ENCODE peak calls at places on chromosome 7, in nine cellular contexts. One of them, this sample, is unnamed.
A peak's percentile ranks its signal among the peaks of the same experiment; 100 is the strongest.

GRCh38 chr7:2069472-2069860 is 163.3 kb downstream of the MAD1L1 start:
- DNase-seq in kidney: no peak
- DNase-seq in right cardiac atrium: no peak
- DNase-seq in fibroblast of mammary gland: no peak
- DNase-seq in NB4: no peak
- DNase-seq in AG09309: no peak
- DNase-seq in HFF-Myc: no peak
- DNase-seq in left ventricle myocardium inferior: no peak
- DNase-seq in skeletal muscle cell: no peak
- DNase-seq in this sample: peak; percentile 6

GRCh38 chr7:149851449-149851848 is 13.3 kb downstream of the ZNF862 start:
- DNase-seq in kidney: no peak
- DNase-seq in right cardiac atrium: no peak
- DNase-seq in fibroblast of mammary gland: no peak
- DNase-seq in NB4: no peak
- DNase-seq in AG09309: no peak
- DNase-seq in HFF-Myc: no peak
- DNase-seq in left ventricle myocardium inferior: no peak
- DNase-seq in skeletal muscle cell: no peak
- DNase-seq in this sample: no peak

GRCh38 chr7:90951986-90952648 is 312.1 kb upstream of the FZD1 start:
- DNase-seq in kidney: no peak
- DNase-seq in right cardiac atrium: no peak
- DNase-seq in fibroblast of mammary gland: no peak
- DNase-seq in NB4: no peak
- DNase-seq in AG09309: no peak
- DNase-seq in HFF-Myc: no peak
- DNase-seq in left ventricle myocardium inferior: no peak
- DNase-seq in skeletal muscle cell: no peak
- DNase-seq in this sample: no peak

GRCh38 chr7:22604246-22604645 is 104.3 kb upstream of the STEAP1B start:
- DNase-seq in kidney: no peak
- DNase-seq in right cardiac atrium: no peak
- DNase-seq in fibroblast of mammary gland: peak; percentile 38
- DNase-seq in NB4: no peak
- DNase-seq in AG09309: no peak
- DNase-seq in HFF-Myc: no peak
- DNase-seq in left ventricle myocardium inferior: no peak
- DNase-seq in skeletal muscle cell: no peak
- DNase-seq in this sample: no peak

GRCh38 chr7:103988468-103989199 is 824 bp downstream of the RELN start:
- DNase-seq in kidney: peak; percentile 56
- DNase-seq in right cardiac atrium: no peak
- DNase-seq in fibroblast of mammary gland: no peak
- DNase-seq in NB4: no peak
- DNase-seq in AG09309: no peak
- DNase-seq in HFF-Myc: no peak
- DNase-seq in left ventricle myocardium inferior: no peak
- DNase-seq in skeletal muscle cell: no peak
- DNase-seq in this sample: no peak

GRCh38 chr7:2117681-2118045 is 115.1 kb downstream of the MAD1L1 start:
- DNase-seq in kidney: no peak
- DNase-seq in right cardiac atrium: no peak
- DNase-seq in fibroblast of mammary gland: no peak
- DNase-seq in NB4: no peak
- DNase-seq in AG09309: no peak
- DNase-seq in HFF-Myc: no peak
- DNase-seq in left ventricle myocardium inferior: no peak
- DNase-seq in skeletal muscle cell: no peak
- DNase-seq in this sample: no peak

GRCh38 chr7:101521430-101521925 is 107.6 kb downstream of the MYL10 start:
- DNase-seq in kidney: no peak
- DNase-seq in right cardiac atrium: no peak
- DNase-seq in fibroblast of mammary gland: no peak
- DNase-seq in NB4: no peak
- DNase-seq in AG09309: no peak
- DNase-seq in HFF-Myc: no peak
- DNase-seq in left ventricle myocardium inferior: no peak
- DNase-seq in skeletal muscle cell: no peak
- DNase-seq in this sample: no peak

GRCh38 chr7:140260767-140261486 is 84.1 kb upstream of the KDM7A start:
- DNase-seq in kidney: no peak
- DNase-seq in right cardiac atrium: no peak
- DNase-seq in fibroblast of mammary gland: no peak
- DNase-seq in NB4: no peak
- DNase-seq in AG09309: no peak
- DNase-seq in HFF-Myc: no peak
- DNase-seq in left ventricle myocardium inferior: no peak
- DNase-seq in skeletal muscle cell: no peak
- DNase-seq in this sample: no peak

GRCh38 chr7:38244516-38244915 is 28.9 kb downstream of the TARP start:
- DNase-seq in kidney: no peak
- DNase-seq in right cardiac atrium: no peak
- DNase-seq in fibroblast of mammary gland: no peak
- DNase-seq in NB4: no peak
- DNase-seq in AG09309: no peak
- DNase-seq in HFF-Myc: no peak
- DNase-seq in left ventricle myocardium inferior: no peak
- DNase-seq in skeletal muscle cell: no peak
- DNase-seq in this sample: no peak

GRCh38 chr7:2572101-2572842 is 13.5 kb downstream of the IQCE start:
- DNase-seq in kidney: no peak
- DNase-seq in right cardiac atrium: peak; percentile 56
- DNase-seq in fibroblast of mammary gland: peak; percentile 78
- DNase-seq in NB4: peak; percentile 28
- DNase-seq in AG09309: no peak
- DNase-seq in HFF-Myc: no peak
- DNase-seq in left ventricle myocardium inferior: no peak
- DNase-seq in skeletal muscle cell: no peak
- DNase-seq in this sample: peak; percentile 58

GRCh38 chr7:30934732-30935568 is 23.3 kb downstream of the AQP1 start:
- DNase-seq in kidney: peak; percentile 52
- DNase-seq in right cardiac atrium: no peak
- DNase-seq in fibroblast of mammary gland: no peak
- DNase-seq in NB4: no peak
- DNase-seq in AG09309: no peak
- DNase-seq in HFF-Myc: no peak
- DNase-seq in left ventricle myocardium inferior: peak; percentile 15
- DNase-seq in skeletal muscle cell: no peak
- DNase-seq in this sample: no peak

GRCh38 chr7:150875791-150876190 is 23.5 kb downstream of the AOC1 start:
- DNase-seq in kidney: no peak
- DNase-seq in right cardiac atrium: no peak
- DNase-seq in fibroblast of mammary gland: peak; percentile 34
- DNase-seq in NB4: peak; percentile 41
- DNase-seq in AG09309: no peak
- DNase-seq in HFF-Myc: no peak
- DNase-seq in left ventricle myocardium inferior: no peak
- DNase-seq in skeletal muscle cell: no peak
- DNase-seq in this sample: no peak

GRCh38 chr7:150876817-150877526 is 24.7 kb downstream of the AOC1 start:
- DNase-seq in kidney: peak; percentile 84
- DNase-seq in right cardiac atrium: peak; percentile 76
- DNase-seq in fibroblast of mammary gland: peak; percentile 95
- DNase-seq in NB4: peak; percentile 86
- DNase-seq in AG09309: no peak
- DNase-seq in HFF-Myc: peak; percentile 61
- DNase-seq in left ventricle myocardium inferior: peak; percentile 36
- DNase-seq in skeletal muscle cell: peak; percentile 88
- DNase-seq in this sample: peak; percentile 79

GRCh38 chr7:150877545-150877944 is 25.2 kb downstream of the AOC1 start:
- DNase-seq in kidney: peak; percentile 54
- DNase-seq in right cardiac atrium: no peak
- DNase-seq in fibroblast of mammary gland: no peak
- DNase-seq in NB4: no peak
- DNase-seq in AG09309: no peak
- DNase-seq in HFF-Myc: no peak
- DNase-seq in left ventricle myocardium inferior: no peak
- DNase-seq in skeletal muscle cell: no peak
- DNase-seq in this sample: no peak

GRCh38 chr7:150879345-150879744 is 27.0 kb downstream of the AOC1 start:
- DNase-seq in kidney: no peak
- DNase-seq in right cardiac atrium: no peak
- DNase-seq in fibroblast of mammary gland: peak; percentile 43
- DNase-seq in NB4: peak; percentile 38
- DNase-seq in AG09309: no peak
- DNase-seq in HFF-Myc: peak; percentile 7
- DNase-seq in left ventricle myocardium inferior: no peak
- DNase-seq in skeletal muscle cell: no peak
- DNase-seq in this sample: peak; percentile 51

DNA sequence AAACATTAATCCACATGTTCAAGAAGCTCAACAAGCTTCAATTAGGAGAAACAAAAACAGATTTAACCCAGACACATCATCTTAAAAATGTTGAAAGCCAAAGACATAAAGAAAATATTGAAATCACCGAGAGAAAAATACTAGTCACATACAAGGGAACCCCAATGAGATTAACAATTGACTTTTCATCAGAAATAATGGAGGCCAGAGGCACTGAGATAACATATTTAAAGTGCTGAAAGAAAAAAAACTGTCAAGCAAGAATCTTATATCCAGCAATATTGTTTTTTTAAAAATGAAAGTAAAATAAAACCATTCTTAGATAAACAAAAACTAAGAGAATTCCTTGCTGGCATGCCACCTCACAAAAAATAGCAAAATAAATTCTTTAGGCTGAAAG is 28.9 kb downstream of the AOC1 start:
- DNase-seq in kidney: no peak
- DNase-seq in right cardiac atrium: no peak
- DNase-seq in fibroblast of mammary gland: no peak
- DNase-seq in NB4: no peak
- DNase-seq in AG09309: no peak
- DNase-seq in HFF-Myc: no peak
- DNase-seq in left ventricle myocardium inferior: no peak
- DNase-seq in skeletal muscle cell: no peak
- DNase-seq in this sample: no peak
- H3K4me3 ChIP-seq in kidney: no peak overlapping the region
- H3K4me3 ChIP-seq in right cardiac atrium: no peak overlapping the region
- H3K4me3 ChIP-seq in fibroblast of mammary gland: no peak overlapping the region
- H3K4me3 ChIP-seq in NB4: no peak overlapping the region
- H3K4me3 ChIP-seq in AG09309: no peak overlapping the region
- H3K4me3 ChIP-seq in HFF-Myc: no peak overlapping the region
- H3K4me3 ChIP-seq in left ventricle myocardium inferior: no peak overlapping the region
- H3K4me3 ChIP-seq in skeletal muscle cell: no peak overlapping the region
- H3K4me3 ChIP-seq in this sample: no peak overlapping the region

GRCh38 chr7:111292026-111292430 is 201.1 kb downstream of the LRRN3 start:
- DNase-seq in kidney: no peak
- DNase-seq in right cardiac atrium: no peak
- DNase-seq in fibroblast of mammary gland: peak; percentile 8
- DNase-seq in NB4: no peak
- DNase-seq in AG09309: peak; percentile 23
- DNase-seq in HFF-Myc: no peak
- DNase-seq in left ventricle myocardium inferior: no peak
- DNase-seq in skeletal muscle cell: peak; percentile 19
- DNase-seq in this sample: peak; percentile 33
- H3K4me3 ChIP-seq in kidney: no peak overlapping the region
- H3K4me3 ChIP-seq in right cardiac atrium: no peak overlapping the region
- H3K4me3 ChIP-seq in fibroblast of mammary gland: no peak overlapping the region
- H3K4me3 ChIP-seq in NB4: no peak overlapping the region
- H3K4me3 ChIP-seq in AG09309: no peak overlapping the region
- H3K4me3 ChIP-seq in HFF-Myc: no peak overlapping the region
- H3K4me3 ChIP-seq in left ventricle myocardium inferior: no peak overlapping the region
- H3K4me3 ChIP-seq in skeletal muscle cell: no peak overlapping the region
- H3K4me3 ChIP-seq in this sample: no peak overlapping the region

DNA sequence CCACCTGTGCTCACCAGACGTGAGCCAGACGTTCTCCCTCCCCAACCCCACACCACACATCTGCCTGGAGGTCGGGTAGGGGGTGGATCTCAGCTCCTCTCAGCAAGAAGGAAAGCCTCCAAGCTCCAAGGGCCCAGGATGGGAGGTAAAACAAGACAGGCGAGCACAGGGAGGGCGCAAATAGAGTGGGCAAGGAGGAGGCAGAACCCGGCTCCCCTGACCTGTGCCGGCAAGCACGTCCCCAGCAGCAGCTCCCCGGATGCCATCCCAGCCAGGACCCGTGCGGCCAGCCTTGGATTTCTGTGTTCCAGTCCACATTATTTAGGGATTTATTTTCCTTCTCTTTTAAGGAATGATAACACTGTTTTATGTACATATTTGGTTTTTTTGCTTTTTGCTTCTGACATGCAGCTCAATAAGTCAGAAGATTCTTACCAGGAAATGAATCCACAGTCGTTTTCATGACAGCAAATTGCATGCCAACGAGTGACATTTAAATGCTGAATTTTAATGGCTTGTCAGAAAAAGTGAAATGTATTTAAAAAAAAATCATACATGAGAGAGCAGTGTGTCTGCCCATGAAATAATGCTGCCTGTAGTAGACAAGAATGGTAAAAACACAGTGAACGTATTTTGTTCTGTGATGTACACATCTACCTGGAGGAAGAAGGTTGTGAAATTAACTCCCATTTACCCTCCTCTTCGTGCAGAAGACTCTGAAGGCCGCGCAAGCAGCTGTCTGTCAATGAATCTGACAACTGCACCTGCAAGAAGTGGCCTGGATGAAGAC is 276.5 kb downstream of the PTPRN2 start:
- DNase-seq in kidney: no peak
- DNase-seq in right cardiac atrium: no peak
- DNase-seq in fibroblast of mammary gland: no peak
- DNase-seq in NB4: no peak
- DNase-seq in AG09309: no peak
- DNase-seq in HFF-Myc: no peak
- DNase-seq in left ventricle myocardium inferior: no peak
- DNase-seq in skeletal muscle cell: no peak
- DNase-seq in this sample: no peak
- H3K4me3 ChIP-seq in kidney: no peak overlapping the region
- H3K4me3 ChIP-seq in right cardiac atrium: no peak overlapping the region
- H3K4me3 ChIP-seq in fibroblast of mammary gland: no peak overlapping the region
- H3K4me3 ChIP-seq in NB4: no peak overlapping the region
- H3K4me3 ChIP-seq in AG09309: no peak overlapping the region
- H3K4me3 ChIP-seq in HFF-Myc: no peak overlapping the region
- H3K4me3 ChIP-seq in left ventricle myocardium inferior: no peak overlapping the region
- H3K4me3 ChIP-seq in skeletal muscle cell: no peak overlapping the region
- H3K4me3 ChIP-seq in this sample: no peak overlapping the region

DNA sequence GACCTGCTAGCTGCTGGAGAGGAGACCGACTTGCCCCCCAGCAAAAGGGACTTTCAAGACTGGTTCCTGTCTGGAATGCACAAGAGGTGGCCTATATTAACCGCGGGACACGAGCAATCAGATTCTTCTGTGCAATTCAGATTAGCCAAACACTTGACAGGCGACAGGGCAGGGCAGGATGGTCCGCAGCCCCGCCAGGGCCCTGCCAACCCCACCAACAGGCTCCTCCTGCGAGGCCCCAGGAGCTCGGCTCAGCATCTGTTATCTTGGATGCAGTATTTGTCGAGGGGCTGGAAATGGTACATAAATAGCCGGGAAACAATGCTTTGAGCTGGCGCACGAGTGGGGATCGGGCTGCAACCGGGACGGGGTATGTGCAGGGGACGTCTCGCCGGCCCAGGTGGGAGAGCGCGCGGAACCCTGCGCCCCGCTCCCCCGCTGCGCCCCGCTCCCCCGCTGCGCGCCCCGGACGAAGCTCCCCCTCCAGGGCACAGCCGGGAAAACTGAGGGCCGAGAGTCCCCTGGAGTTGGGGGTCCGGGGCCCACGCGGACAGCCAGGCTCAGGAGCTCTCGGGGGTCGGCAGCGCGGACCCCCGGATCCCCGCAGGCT is 669 bp downstream of the RADIL start:
- DNase-seq in kidney: no peak
- DNase-seq in right cardiac atrium: peak; percentile 62
- DNase-seq in fibroblast of mammary gland: no peak
- DNase-seq in NB4: no peak
- DNase-seq in AG09309: no peak
- DNase-seq in HFF-Myc: no peak
- DNase-seq in left ventricle myocardium inferior: no peak
- DNase-seq in skeletal muscle cell: no peak
- DNase-seq in this sample: peak; percentile 7
- H3K4me3 ChIP-seq in kidney: peak overlapping the region; percentile 24
- H3K4me3 ChIP-seq in right cardiac atrium: peak overlapping the region; percentile 82
- H3K4me3 ChIP-seq in fibroblast of mammary gland: peak overlapping the region; percentile 53
- H3K4me3 ChIP-seq in NB4: no peak overlapping the region
- H3K4me3 ChIP-seq in AG09309: peak overlapping the region; percentile 45
- H3K4me3 ChIP-seq in HFF-Myc: peak overlapping the region; percentile 51
- H3K4me3 ChIP-seq in left ventricle myocardium inferior: peak overlapping the region; percentile 85
- H3K4me3 ChIP-seq in skeletal muscle cell: peak overlapping the region; percentile 51
- H3K4me3 ChIP-seq in this sample: peak overlapping the region; percentile 49

This sample was measured in fibroblast of pulmonary artery.